ENCODE peak calls at places on chromosomes 16 and 17, in six cellular contexts. Q is SJSA1, L is body of pancreas, M is left lung, C is heart left ventricle, D is heart right ventricle. X is an unnamed sample. For H3K4me1 and H3K9me3, the result is how much of the 10 kb centered on the place peaks cover.

GRCh38 chr17:10698116-10698818 is 873 bp downstream of the ADPRM start:
- DNase-seq in Q (no peak), L (no peak), M (no peak), C (no peak), D (no peak), X (no peak)

GRCh38 chr17:17860761-17861107 is 23.9 kb upstream of the SREBF1 start:
- DNase-seq in Q (no peak), L (no peak), M (no peak), C (no peak), D (no peak), X (no peak)

GRCh38 chr17:41140360-41141132 is at the start of gene KRTAP4-6:
- DNase-seq in Q (peak), L (no peak), M (no peak), C (no peak), D (no peak), X (no peak)

GRCh38 chr17:43591750-43592562 is 45.8 kb upstream of the ETV4 start:
- DNase-seq in Q (peak), L (peak), M (no peak), C (peak), D (peak), X (peak)

GRCh38 chr16:19235886-19236285 is 49.6 kb upstream of the CLEC19A start:
- DNase-seq in Q (no peak), L (no peak), M (no peak), C (no peak), D (no peak), X (no peak)

GRCh38 chr17:13393841-13394710 is 207.7 kb downstream of the HS3ST3A1 start:
- DNase-seq in Q (no peak), L (no peak), M (no peak), C (no peak), D (no peak), X (no peak)

GRCh38 chr16:54342966-54343365 is 56.4 kb upstream of the IRX3 start:
- DNase-seq in Q (no peak), L (no peak), M (no peak), C (no peak), D (no peak), X (no peak)

GRCh38 chr17:78401246-78401645 is 22.8 kb downstream of the PGS1 start:
- DNase-seq in Q (peak), L (no peak), M (peak), C (no peak), D (peak), X (no peak)

GRCh38 chr17:79832211-79833109 is 6.8 kb downstream of the CBX4 start:
- DNase-seq in Q (no peak), L (peak), M (peak), C (peak), D (peak), X (peak)

GRCh38 chr16:56631197-56631596 is 1.3 kb upstream of the MT1M start:
- DNase-seq in Q (no peak), L (no peak), M (no peak), C (no peak), D (no peak), X (no peak)

GRCh38 chr16:51473091-51473490 is 322.0 kb upstream of the SALL1 start:
- DNase-seq in Q (no peak), L (no peak), M (no peak), C (no peak), D (no peak), X (no peak)

GRCh38 chr17:31593806-31594205 is 202.3 kb downstream of the RAB11FIP4 start:
- DNase-seq in Q (peak), L (no peak), M (no peak), C (peak), D (no peak), X (peak)

GRCh38 chr17:27945333-27945616 is 52.1 kb upstream of the LYRM9 start:
- DNase-seq in Q (no peak), L (no peak), M (no peak), C (no peak), D (no peak), X (no peak)

GRCh38 chr17:37828313-37829124 is 83.7 kb upstream of the HNF1B start:
- DNase-seq in Q (no peak), L (no peak), M (no peak), C (peak), D (no peak), X (peak)

GRCh38 chr16:29316673-29317237 is 89.8 kb downstream of the NPIPB11 start:
- DNase-seq in Q (peak), L (peak), M (peak), C (peak), D (no peak), X (peak)

GRCh38 chr17:6677158-6677831 is 25.7 kb downstream of the C17orf100 start:
- DNase-seq in Q (peak), L (peak), M (no peak), C (no peak), D (no peak), X (no peak)

GRCh38 chr17:71899317-71899716 is 221.5 kb upstream of the SOX9 start:
- DNase-seq in Q (no peak), L (no peak), M (no peak), C (no peak), D (no peak), X (no peak)

GRCh38 chr17:49554694-49555494 is 20.8 kb upstream of the NXPH3 start:
- DNase-seq in Q (peak), L (no peak), M (no peak), C (no peak), D (no peak), X (peak)

GRCh38 chr16:64580558-64580957 is 541.3 kb downstream of the CDH11 start:
- DNase-seq in Q (no peak), L (no peak), M (no peak), C (no peak), D (no peak), X (no peak)

GRCh38 chr16:64225036-64225435 is 896.8 kb downstream of the CDH11 start:
- DNase-seq in Q (no peak), L (no peak), M (no peak), C (no peak), D (no peak), X (no peak)

GRCh38 chr17:77875881-77876509 is 82.5 kb upstream of the TNRC6C start:
- DNase-seq in Q (no peak), L (no peak), M (peak), C (no peak), D (peak), X (no peak)

GRCh38 chr17:34243732-34244299 is 11.3 kb upstream of the CCL2 start:
- DNase-seq in Q (no peak), L (no peak), M (no peak), C (no peak), D (no peak), X (no peak)

GRCh38 chr16:88087517-88087877 is 136.3 kb downstream of the BANP start:
- DNase-seq in Q (peak), L (no peak), M (peak), C (no peak), D (no peak), X (peak)

GRCh38 chr17:72683506-72684404 is 408.7 kb downstream of the SLC39A11 start:
- DNase-seq in Q (peak), L (peak), M (no peak), C (no peak), D (no peak), X (no peak)

GRCh38 chr17:57701121-57701520 is 44.0 kb downstream of the CCDC182 start:
- DNase-seq in Q (no peak), L (no peak), M (no peak), C (no peak), D (no peak), X (no peak)

GRCh38 chr17:27384261-27384701 is 72.0 kb upstream of the KSR1 start:
- DNase-seq in Q (peak), L (peak), M (no peak), C (peak), D (peak), X (peak)

GRCh38 chr17:18224053-18224427 is 1.4 kb upstream of the LLGL1 start:
- DNase-seq in Q (no peak), L (no peak), M (no peak), C (no peak), D (no peak), X (no peak)

GRCh38 chr17:77831497-77832179 is 126.9 kb upstream of the TNRC6C start:
- DNase-seq in Q (peak), L (no peak), M (peak), C (no peak), D (no peak), X (peak)

GRCh38 chr16:77594798-77595625 is 127.3 kb upstream of the NUDT7 start:
- DNase-seq in Q (no peak), L (no peak), M (no peak), C (no peak), D (no peak), X (no peak)

GRCh38 chr17:55577011-55577586 is 65.8 kb upstream of the SMIM36 start:
- DNase-seq in Q (peak), L (peak), M (peak), C (peak), D (peak), X (peak)

GRCh38 chr16:88561485-88562369 is 8.5 kb upstream of the ZC3H18 start:
- DNase-seq in Q (no peak), L (peak), M (no peak), C (peak), D (peak), X (peak)

GRCh38 chr17:8994319-8994718 is 27.0 kb upstream of the NTN1 start:
- DNase-seq in Q (peak), L (peak), M (peak), C (peak), D (peak), X (peak)

GRCh38 chr17:83078378-83079339 is 750 bp upstream of the METRNL start:
- DNase-seq in Q (no peak), L (peak), M (peak), C (no peak), D (no peak), X (peak)

GRCh38 chr16:78002915-78003538 is 19.3 kb upstream of the CLEC3A start:
- DNase-seq in Q (peak), L (peak), M (peak), C (peak), D (peak), X (peak)

GRCh38 chr16:27374231-27374793 is 27.7 kb upstream of the IL21R start:
- DNase-seq in Q (no peak), L (no peak), M (no peak), C (no peak), D (no peak), X (no peak)

GRCh38 chr17:81330884-81331245 is 35.8 kb upstream of the SLC38A10 start:
- DNase-seq in Q (no peak), L (no peak), M (peak), C (no peak), D (no peak), X (no peak)
- H3K4me3 ChIP-seq in Q (no peak), L (no peak), M (no peak), C (no peak), D (no peak), X (no peak)

GRCh38 chr16:46832757-46833464 is 1.9 kb upstream of the C16orf87 start:
- DNase-seq in Q (no peak), L (no peak), M (no peak), C (no peak), D (no peak), X (no peak)

GRCh38 chr16:46830417-46830901 is 521 bp downstream of the C16orf87 start:
- DNase-seq in Q (no peak), L (peak), M (peak), C (peak), D (peak), X (peak)

GRCh38 chr16:46828943-46829342 is 2.0 kb downstream of the C16orf87 start:
- DNase-seq in Q (no peak), L (no peak), M (no peak), C (no peak), D (no peak), X (no peak)

GRCh38 chr16:46833465-46833810 is 2.5 kb upstream of the C16orf87 start:
- DNase-seq in Q (no peak), L (no peak), M (no peak), C (no peak), D (no peak), X (no peak)

DNA sequence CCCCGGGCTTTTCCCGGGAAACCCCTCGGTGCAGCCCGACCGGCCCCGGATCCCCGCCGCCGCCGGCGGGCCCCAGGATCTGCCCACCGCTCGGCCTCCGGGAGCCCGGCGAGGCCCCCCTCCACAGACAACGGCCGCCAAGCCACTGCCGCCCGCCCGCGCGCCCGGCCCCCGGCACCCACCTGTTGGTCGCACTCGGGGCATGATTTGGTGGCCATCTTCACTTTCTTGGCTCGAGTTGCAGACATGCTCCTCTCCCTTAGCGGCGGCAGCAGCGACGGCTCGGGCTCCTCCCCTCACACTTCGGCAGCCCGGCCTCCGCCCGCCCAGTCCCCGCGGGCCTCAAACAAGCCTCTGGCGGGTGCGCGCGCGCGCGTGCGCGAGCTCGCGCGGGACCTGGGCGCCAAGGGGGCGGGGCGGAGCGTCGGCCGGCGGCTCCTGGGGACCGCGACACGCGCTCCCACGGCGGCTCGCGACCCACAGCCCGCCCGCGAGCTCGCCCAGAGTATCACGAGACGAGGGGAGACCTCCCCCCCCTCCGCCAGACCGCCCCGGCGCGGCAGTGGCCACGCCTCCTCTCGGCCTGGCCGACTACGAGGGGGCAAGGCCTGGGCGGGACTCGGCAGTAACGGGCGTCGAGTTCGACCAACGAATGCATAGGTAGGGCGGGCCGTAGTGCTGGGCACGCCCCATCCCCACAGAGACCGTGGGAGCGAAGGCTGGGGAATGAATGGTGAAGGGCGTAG is at the start of gene C16orf87:
- DNase-seq in Q (peak), L (peak), M (peak), C (peak), D (peak), X (peak)
- H3K4me1 ChIP-seq in Q (under half), L (under half), M (under half), C (under half), D (under half), X (under half)

GRCh38 chr16:3408561-3409197 is 7.7 kb downstream of the ZNF174 start:
- DNase-seq in Q (no peak), L (no peak), M (no peak), C (no peak), D (no peak), X (no peak)
- H3K9me3 ChIP-seq in Q (under half), L (half or more), M (half or more), C (half or more), D (half or more), X (under half)

GRCh38 chr17:3914319-3914685 is 2.0 kb downstream of the P2RX1 start:
- DNase-seq in Q (no peak), L (no peak), M (no peak), C (no peak), D (no peak), X (no peak)
- H3K4me3 ChIP-seq in Q (no peak), L (no peak), M (peak), C (no peak), D (no peak), X (no peak)

GRCh38 chr16:50246299-50247122 is 19.8 kb upstream of the ADCY7 start:
- DNase-seq in Q (peak), L (peak), M (peak), C (peak), D (peak), X (peak)

GRCh38 chr16:50247906-50248608 is 18.3 kb upstream of the ADCY7 start:
- DNase-seq in Q (peak), L (no peak), M (no peak), C (no peak), D (no peak), X (no peak)

GRCh38 chr16:50251375-50252081 is 14.8 kb upstream of the ADCY7 start:
- DNase-seq in Q (peak), L (no peak), M (peak), C (no peak), D (no peak), X (peak)

GRCh38 chr16:50247123-50247905 is 19.0 kb upstream of the ADCY7 start:
- DNase-seq in Q (peak), L (no peak), M (no peak), C (no peak), D (no peak), X (peak)

DNA sequence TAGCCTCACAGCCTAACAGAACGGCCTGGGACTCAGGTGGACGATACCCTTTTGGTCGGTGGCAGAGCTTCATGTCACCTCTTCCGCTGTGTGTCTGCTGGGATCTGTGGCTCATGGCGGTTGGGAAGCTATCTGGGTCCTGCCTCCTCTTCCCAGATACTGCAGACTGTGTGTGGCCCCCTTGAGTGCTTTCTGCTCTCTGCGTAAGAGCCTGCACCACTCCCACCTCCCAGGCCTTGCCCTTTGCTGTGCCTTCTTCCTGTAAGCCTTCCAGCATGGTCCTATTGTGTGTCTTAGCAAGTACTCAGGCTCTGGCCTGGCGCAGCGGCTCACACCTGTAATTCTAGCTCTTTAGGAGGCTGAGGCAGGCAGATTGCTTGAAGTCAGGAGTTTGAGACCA is 17.5 kb upstream of the ADCY7 start:
- DNase-seq in Q (peak), L (no peak), M (no peak), C (no peak), D (no peak), X (peak)
- H3K4me1 ChIP-seq in Q (half or more), L (under half), M (under half), C (under half), D (under half), X (under half)

GRCh38 chr16:35744716-35745115 is 2285.3 kb downstream of the TP53TG3F start:
- DNase-seq in Q (peak), L (no peak), M (no peak), C (no peak), D (no peak), X (no peak)
- H3K9me3 ChIP-seq in Q (under half), L (under half), M (half or more), C (under half), D (under half), X (under half)

GRCh38 chr16:84379731-84380369 is 11.5 kb downstream of the ATP2C2 start:
- DNase-seq in Q (no peak), L (no peak), M (no peak), C (no peak), D (no peak), X (no peak)

GRCh38 chr16:84379008-84379730 is 10.8 kb downstream of the ATP2C2 start:
- DNase-seq in Q (no peak), L (no peak), M (no peak), C (no peak), D (no peak), X (peak)

GRCh38 chr16:84378099-84378498 is 9.8 kb downstream of the ATP2C2 start:
- DNase-seq in Q (no peak), L (no peak), M (no peak), C (no peak), D (no peak), X (no peak)

GRCh38 chr16:84380405-84380804 is 12.1 kb downstream of the ATP2C2 start:
- DNase-seq in Q (no peak), L (no peak), M (no peak), C (no peak), D (no peak), X (no peak)

GRCh38 chr16:84378567-84378966 is 10.2 kb downstream of the ATP2C2 start:
- DNase-seq in Q (no peak), L (no peak), M (no peak), C (no peak), D (no peak), X (peak)
- H3K4me3 ChIP-seq in Q (no peak), L (no peak), M (no peak), C (no peak), D (no peak), X (no peak)

DNA sequence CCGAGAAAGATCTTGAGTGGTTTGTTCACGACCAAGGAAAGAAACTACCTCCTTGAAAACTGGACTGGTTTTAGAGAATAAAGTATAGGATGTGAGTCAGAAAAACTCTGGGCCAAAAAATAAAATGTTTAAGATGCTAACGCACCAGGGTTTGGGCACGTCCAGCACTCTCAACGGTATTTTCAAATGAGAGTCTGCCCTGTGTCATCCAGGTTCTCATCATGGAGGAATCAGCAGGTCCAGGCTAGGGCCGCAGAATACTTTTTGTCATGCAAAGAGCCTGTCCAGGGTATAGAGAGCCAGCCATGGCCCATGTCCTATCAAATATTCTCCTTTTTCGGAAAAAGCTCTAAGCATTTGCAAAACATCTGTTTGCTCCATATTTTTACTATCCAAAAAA is 2.4 kb downstream of the NXN start:
- DNase-seq in Q (no peak), L (no peak), M (no peak), C (no peak), D (no peak), X (no peak)
- H3K4me1 ChIP-seq in Q (under half), L (under half), M (under half), C (under half), D (under half), X (under half)

GRCh38 chr16:68577352-68577853 is 38.3 kb downstream of the ZFP90 start:
- DNase-seq in Q (no peak), L (no peak), M (no peak), C (no peak), D (no peak), X (no peak)
- H3K9me3 ChIP-seq in Q (under half), L (under half), M (half or more), C (half or more), D (half or more), X (under half)

GRCh38 chr17:604719-605118 is 109.9 kb downstream of the VPS53 start:
- DNase-seq in Q (no peak), L (no peak), M (no peak), C (no peak), D (no peak), X (no peak)
- H3K4me3 ChIP-seq in Q (no peak), L (no peak), M (no peak), C (no peak), D (no peak), X (no peak)